ENCODE peak calls at places on chromosomes 13 and 19, in ten cellular contexts. One of them, this sample, is unnamed.
A peak's percentile ranks its signal among the peaks of the same experiment; 100 is the strongest.

GRCh38 chr13:57630661-57631606 is 610 bp upstream of the PCDH17 start:
- DNase-seq in H1: no peak
- DNase-seq in left kidney: peak; percentile 65
- DNase-seq in activated T-cell treated with anti-CD3 and anti-CD28 coated beads for 1 hour: no peak
- DNase-seq in fibroblast of mammary gland: peak; percentile 46
- DNase-seq in NB4: no peak
- DNase-seq in amniotic epithelial cell: peak; percentile 42
- DNase-seq in HT1080: no peak
- DNase-seq in testis: no peak
- DNase-seq in activated CD4-positive, alpha-beta T cell treated with anti-CD3 and anti-CD28 coated beads for 36 hours: peak; percentile 31
- DNase-seq in this sample: peak; percentile 61

GRCh38 chr19:9171393-9171991 is 7.3 kb upstream of the OR7D2 start:
- DNase-seq in H1: no peak
- DNase-seq in left kidney: no peak
- DNase-seq in activated T-cell treated with anti-CD3 and anti-CD28 coated beads for 1 hour: no peak
- DNase-seq in fibroblast of mammary gland: no peak
- DNase-seq in NB4: no peak
- DNase-seq in amniotic epithelial cell: peak; percentile 13
- DNase-seq in HT1080: no peak
- DNase-seq in testis: no peak
- DNase-seq in activated CD4-positive, alpha-beta T cell treated with anti-CD3 and anti-CD28 coated beads for 36 hours: no peak
- DNase-seq in this sample: no peak

GRCh38 chr13:99363391-99363790 is 56.2 kb upstream of the GPR183 start:
- DNase-seq in H1: no peak
- DNase-seq in left kidney: no peak
- DNase-seq in activated T-cell treated with anti-CD3 and anti-CD28 coated beads for 1 hour: no peak
- DNase-seq in fibroblast of mammary gland: no peak
- DNase-seq in NB4: no peak
- DNase-seq in amniotic epithelial cell: no peak
- DNase-seq in HT1080: no peak
- DNase-seq in testis: no peak
- DNase-seq in activated CD4-positive, alpha-beta T cell treated with anti-CD3 and anti-CD28 coated beads for 36 hours: no peak
- DNase-seq in this sample: no peak

GRCh38 chr19:39307822-39308530 is 11.8 kb downstream of the IFNL1 start:
- DNase-seq in H1: no peak
- DNase-seq in left kidney: peak; percentile 63
- DNase-seq in activated T-cell treated with anti-CD3 and anti-CD28 coated beads for 1 hour: no peak
- DNase-seq in fibroblast of mammary gland: no peak
- DNase-seq in NB4: no peak
- DNase-seq in amniotic epithelial cell: no peak
- DNase-seq in HT1080: no peak
- DNase-seq in testis: no peak
- DNase-seq in activated CD4-positive, alpha-beta T cell treated with anti-CD3 and anti-CD28 coated beads for 36 hours: no peak
- DNase-seq in this sample: no peak

GRCh38 chr13:80217614-80218456 is 123.1 kb downstream of the SPRY2 start:
- DNase-seq in H1: peak; percentile 19
- DNase-seq in left kidney: no peak
- DNase-seq in activated T-cell treated with anti-CD3 and anti-CD28 coated beads for 1 hour: no peak
- DNase-seq in fibroblast of mammary gland: no peak
- DNase-seq in NB4: no peak
- DNase-seq in amniotic epithelial cell: peak; percentile 89
- DNase-seq in HT1080: peak; percentile 79
- DNase-seq in testis: no peak
- DNase-seq in activated CD4-positive, alpha-beta T cell treated with anti-CD3 and anti-CD28 coated beads for 36 hours: no peak
- DNase-seq in this sample: no peak

GRCh38 chr19:18522124-18522861 is 423 bp upstream of the ELL start:
- DNase-seq in H1: peak; percentile 100
- DNase-seq in left kidney: peak; percentile 100
- DNase-seq in activated T-cell treated with anti-CD3 and anti-CD28 coated beads for 1 hour: peak; percentile 100
- DNase-seq in fibroblast of mammary gland: peak; percentile 100
- DNase-seq in NB4: peak; percentile 100
- DNase-seq in amniotic epithelial cell: peak; percentile 100
- DNase-seq in HT1080: peak; percentile 100
- DNase-seq in testis: peak; percentile 100
- DNase-seq in activated CD4-positive, alpha-beta T cell treated with anti-CD3 and anti-CD28 coated beads for 36 hours: peak; percentile 100
- DNase-seq in this sample: peak; percentile 100

GRCh38 chr13:26985285-26985878 is 186.2 kb downstream of the USP12 start:
- DNase-seq in H1: no peak
- DNase-seq in left kidney: peak; percentile 89
- DNase-seq in activated T-cell treated with anti-CD3 and anti-CD28 coated beads for 1 hour: peak; percentile 55
- DNase-seq in fibroblast of mammary gland: peak; percentile 84
- DNase-seq in NB4: peak; percentile 93
- DNase-seq in amniotic epithelial cell: peak; percentile 65
- DNase-seq in HT1080: peak; percentile 80
- DNase-seq in testis: peak; percentile 88
- DNase-seq in activated CD4-positive, alpha-beta T cell treated with anti-CD3 and anti-CD28 coated beads for 36 hours: peak; percentile 84
- DNase-seq in this sample: peak; percentile 68

GRCh38 chr19:51108805-51109146 is 567 bp upstream of the CTU1 start:
- DNase-seq in H1: no peak
- DNase-seq in left kidney: no peak
- DNase-seq in activated T-cell treated with anti-CD3 and anti-CD28 coated beads for 1 hour: no peak
- DNase-seq in fibroblast of mammary gland: no peak
- DNase-seq in NB4: no peak
- DNase-seq in amniotic epithelial cell: no peak
- DNase-seq in HT1080: no peak
- DNase-seq in testis: no peak
- DNase-seq in activated CD4-positive, alpha-beta T cell treated with anti-CD3 and anti-CD28 coated beads for 36 hours: no peak
- DNase-seq in this sample: no peak

GRCh38 chr19:55605207-55605636 is 225 bp upstream of the ZNF865 start:
- DNase-seq in H1: peak; percentile 94
- DNase-seq in left kidney: peak; percentile 99
- DNase-seq in activated T-cell treated with anti-CD3 and anti-CD28 coated beads for 1 hour: peak; percentile 97
- DNase-seq in fibroblast of mammary gland: peak; percentile 96
- DNase-seq in NB4: peak; percentile 92
- DNase-seq in amniotic epithelial cell: peak; percentile 93
- DNase-seq in HT1080: peak; percentile 99
- DNase-seq in testis: peak; percentile 97
- DNase-seq in activated CD4-positive, alpha-beta T cell treated with anti-CD3 and anti-CD28 coated beads for 36 hours: peak; percentile 100
- DNase-seq in this sample: peak; percentile 95

GRCh38 chr13:34420975-34421719 is 520.9 kb upstream of the NBEA start:
- DNase-seq in H1: no peak
- DNase-seq in left kidney: no peak
- DNase-seq in activated T-cell treated with anti-CD3 and anti-CD28 coated beads for 1 hour: no peak
- DNase-seq in fibroblast of mammary gland: no peak
- DNase-seq in NB4: no peak
- DNase-seq in amniotic epithelial cell: no peak
- DNase-seq in HT1080: no peak
- DNase-seq in testis: no peak
- DNase-seq in activated CD4-positive, alpha-beta T cell treated with anti-CD3 and anti-CD28 coated beads for 36 hours: no peak
- DNase-seq in this sample: no peak

GRCh38 chr19:45492627-45493470 is 4.0 kb downstream of the RTN2 start:
- DNase-seq in H1: no peak
- DNase-seq in left kidney: peak; percentile 62
- DNase-seq in activated T-cell treated with anti-CD3 and anti-CD28 coated beads for 1 hour: no peak
- DNase-seq in fibroblast of mammary gland: peak; percentile 67
- DNase-seq in NB4: peak; percentile 55
- DNase-seq in amniotic epithelial cell: no peak
- DNase-seq in HT1080: no peak
- DNase-seq in testis: no peak
- DNase-seq in activated CD4-positive, alpha-beta T cell treated with anti-CD3 and anti-CD28 coated beads for 36 hours: peak; percentile 39
- DNase-seq in this sample: peak; percentile 90

GRCh38 chr13:33845572-33846305 is 27.8 kb downstream of the RFC3 start:
- DNase-seq in H1: no peak
- DNase-seq in left kidney: no peak
- DNase-seq in activated T-cell treated with anti-CD3 and anti-CD28 coated beads for 1 hour: no peak
- DNase-seq in fibroblast of mammary gland: no peak
- DNase-seq in NB4: no peak
- DNase-seq in amniotic epithelial cell: no peak
- DNase-seq in HT1080: no peak
- DNase-seq in testis: no peak
- DNase-seq in activated CD4-positive, alpha-beta T cell treated with anti-CD3 and anti-CD28 coated beads for 36 hours: no peak
- DNase-seq in this sample: no peak

GRCh38 chr13:44393391-44393790 is 19.8 kb downstream of the SERP2 start:
- DNase-seq in H1: no peak
- DNase-seq in left kidney: peak; percentile 77
- DNase-seq in activated T-cell treated with anti-CD3 and anti-CD28 coated beads for 1 hour: no peak
- DNase-seq in fibroblast of mammary gland: no peak
- DNase-seq in NB4: no peak
- DNase-seq in amniotic epithelial cell: peak; percentile 37
- DNase-seq in HT1080: no peak
- DNase-seq in testis: peak; percentile 81
- DNase-seq in activated CD4-positive, alpha-beta T cell treated with anti-CD3 and anti-CD28 coated beads for 36 hours: no peak
- DNase-seq in this sample: no peak

GRCh38 chr19:29835447-29835846 is 23.7 kb downstream of the CCNE1 start:
- DNase-seq in H1: no peak
- DNase-seq in left kidney: no peak
- DNase-seq in activated T-cell treated with anti-CD3 and anti-CD28 coated beads for 1 hour: no peak
- DNase-seq in fibroblast of mammary gland: no peak
- DNase-seq in NB4: no peak
- DNase-seq in amniotic epithelial cell: no peak
- DNase-seq in HT1080: no peak
- DNase-seq in testis: no peak
- DNase-seq in activated CD4-positive, alpha-beta T cell treated with anti-CD3 and anti-CD28 coated beads for 36 hours: no peak
- DNase-seq in this sample: no peak

GRCh38 chr19:35620001-35620400 is 7.5 kb downstream of the HAUS5 start:
- DNase-seq in H1: no peak
- DNase-seq in left kidney: no peak
- DNase-seq in activated T-cell treated with anti-CD3 and anti-CD28 coated beads for 1 hour: no peak
- DNase-seq in fibroblast of mammary gland: no peak
- DNase-seq in NB4: no peak
- DNase-seq in amniotic epithelial cell: no peak
- DNase-seq in HT1080: no peak
- DNase-seq in testis: no peak
- DNase-seq in activated CD4-positive, alpha-beta T cell treated with anti-CD3 and anti-CD28 coated beads for 36 hours: no peak
- DNase-seq in this sample: no peak

GRCh38 chr13:88456155-88456554 is 785.0 kb downstream of the SLITRK5 start:
- DNase-seq in H1: no peak
- DNase-seq in left kidney: peak; percentile 19
- DNase-seq in activated T-cell treated with anti-CD3 and anti-CD28 coated beads for 1 hour: no peak
- DNase-seq in fibroblast of mammary gland: no peak
- DNase-seq in NB4: no peak
- DNase-seq in amniotic epithelial cell: no peak
- DNase-seq in HT1080: no peak
- DNase-seq in testis: no peak
- DNase-seq in activated CD4-positive, alpha-beta T cell treated with anti-CD3 and anti-CD28 coated beads for 36 hours: no peak
- DNase-seq in this sample: no peak

GRCh38 chr13:39881887-39882286 is 226.4 kb downstream of the COG6 start:
- DNase-seq in H1: no peak
- DNase-seq in left kidney: no peak
- DNase-seq in activated T-cell treated with anti-CD3 and anti-CD28 coated beads for 1 hour: no peak
- DNase-seq in fibroblast of mammary gland: peak; percentile 30
- DNase-seq in NB4: no peak
- DNase-seq in amniotic epithelial cell: peak; percentile 14
- DNase-seq in HT1080: peak; percentile 25
- DNase-seq in testis: no peak
- DNase-seq in activated CD4-positive, alpha-beta T cell treated with anti-CD3 and anti-CD28 coated beads for 36 hours: no peak
- DNase-seq in this sample: no peak

GRCh38 chr13:113393572-113394503 is 29.9 kb upstream of the GRTP1 start:
- DNase-seq in H1: peak; percentile 60
- DNase-seq in left kidney: peak; percentile 94
- DNase-seq in activated T-cell treated with anti-CD3 and anti-CD28 coated beads for 1 hour: peak; percentile 76
- DNase-seq in fibroblast of mammary gland: peak; percentile 55
- DNase-seq in NB4: peak; percentile 91
- DNase-seq in amniotic epithelial cell: peak; percentile 33
- DNase-seq in HT1080: peak; percentile 71
- DNase-seq in testis: peak; percentile 87
- DNase-seq in activated CD4-positive, alpha-beta T cell treated with anti-CD3 and anti-CD28 coated beads for 36 hours: peak; percentile 92
- DNase-seq in this sample: peak; percentile 57

GRCh38 chr13:26184791-26185250 is 37.3 kb downstream of the RNF6 start:
- DNase-seq in H1: no peak
- DNase-seq in left kidney: peak; percentile 86
- DNase-seq in activated T-cell treated with anti-CD3 and anti-CD28 coated beads for 1 hour: peak; percentile 62
- DNase-seq in fibroblast of mammary gland: peak; percentile 73
- DNase-seq in NB4: peak; percentile 83
- DNase-seq in amniotic epithelial cell: peak; percentile 70
- DNase-seq in HT1080: peak; percentile 60
- DNase-seq in testis: peak; percentile 81
- DNase-seq in activated CD4-positive, alpha-beta T cell treated with anti-CD3 and anti-CD28 coated beads for 36 hours: peak; percentile 83
- DNase-seq in this sample: peak; percentile 61